ENCODE peak calls at places on chromosomes 13 and 19, in four cellular contexts. One of them, this sample, is unnamed.
A peak's percentile ranks its signal among the peaks of the same experiment; 100 is the strongest.

GRCh38 chr13:41611385-41611784 is 154.0 kb downstream of the RGCC start:
- DNase-seq in GM18507: no peak
- DNase-seq in activated naive CD8-positive, alpha-beta T cell treated with anti-CD3 and anti-CD28 coated beads for 36 hours: no peak
- DNase-seq in cardiac muscle cell: no peak
- DNase-seq in this sample: no peak

GRCh38 chr13:110825516-110825915 is 89.4 kb downstream of the ANKRD10 start:
- DNase-seq in cardiac muscle cell: no peak
- DNase-seq in GM18507: no peak
- DNase-seq in activated naive CD8-positive, alpha-beta T cell treated with anti-CD3 and anti-CD28 coated beads for 36 hours: no peak
- DNase-seq in this sample: no peak

GRCh38 chr19:11160119-11160768 is 4.7 kb upstream of the SPC24 start:
- DNase-seq in GM18507: no peak
- DNase-seq in cardiac muscle cell: peak; percentile 78
- DNase-seq in activated naive CD8-positive, alpha-beta T cell treated with anti-CD3 and anti-CD28 coated beads for 36 hours: no peak
- DNase-seq in this sample: no peak

GRCh38 chr13:26226209-26226608 is 4.1 kb upstream of the RNF6 start:
- DNase-seq in activated naive CD8-positive, alpha-beta T cell treated with anti-CD3 and anti-CD28 coated beads for 36 hours: no peak
- DNase-seq in GM18507: no peak
- DNase-seq in cardiac muscle cell: no peak
- DNase-seq in this sample: no peak

GRCh38 chr13:27960362-27961226 is 8.5 kb downstream of the CDX2 start:
- DNase-seq in activated naive CD8-positive, alpha-beta T cell treated with anti-CD3 and anti-CD28 coated beads for 36 hours: peak; percentile 55
- DNase-seq in GM18507: no peak
- DNase-seq in cardiac muscle cell: peak; percentile 41
- DNase-seq in this sample: no peak

GRCh38 chr13:40232321-40232720 is 434.1 kb downstream of the FOXO1 start:
- DNase-seq in cardiac muscle cell: no peak
- DNase-seq in GM18507: no peak
- DNase-seq in activated naive CD8-positive, alpha-beta T cell treated with anti-CD3 and anti-CD28 coated beads for 36 hours: no peak
- DNase-seq in this sample: no peak

GRCh38 chr13:35514801-35515502 is 38.5 kb upstream of the MAB21L1 start:
- DNase-seq in activated naive CD8-positive, alpha-beta T cell treated with anti-CD3 and anti-CD28 coated beads for 36 hours: no peak
- DNase-seq in GM18507: no peak
- DNase-seq in cardiac muscle cell: no peak
- DNase-seq in this sample: no peak

GRCh38 chr19:51514866-51515481 is 13.4 kb upstream of the SIGLEC12 start:
- DNase-seq in cardiac muscle cell: peak; percentile 72
- DNase-seq in activated naive CD8-positive, alpha-beta T cell treated with anti-CD3 and anti-CD28 coated beads for 36 hours: peak; percentile 14
- DNase-seq in GM18507: no peak
- DNase-seq in this sample: peak; percentile 1

GRCh38 chr13:35530147-35530546 is 53.7 kb upstream of the MAB21L1 start:
- DNase-seq in activated naive CD8-positive, alpha-beta T cell treated with anti-CD3 and anti-CD28 coated beads for 36 hours: no peak
- DNase-seq in cardiac muscle cell: no peak
- DNase-seq in GM18507: no peak
- DNase-seq in this sample: no peak

GRCh38 chr13:33348366-33348765 is 62.8 kb upstream of the STARD13 start:
- DNase-seq in GM18507: no peak
- DNase-seq in cardiac muscle cell: peak; percentile 23
- DNase-seq in activated naive CD8-positive, alpha-beta T cell treated with anti-CD3 and anti-CD28 coated beads for 36 hours: no peak
- DNase-seq in this sample: no peak

GRCh38 chr13:94660695-94661324 is 51.5 kb downstream of the SOX21 start:
- DNase-seq in cardiac muscle cell: peak; percentile 27
- DNase-seq in activated naive CD8-positive, alpha-beta T cell treated with anti-CD3 and anti-CD28 coated beads for 36 hours: no peak
- DNase-seq in GM18507: no peak
- DNase-seq in this sample: no peak

GRCh38 chr19:46475976-46476375 is 4.6 kb upstream of the PNMA8A start:
- DNase-seq in cardiac muscle cell: no peak
- DNase-seq in activated naive CD8-positive, alpha-beta T cell treated with anti-CD3 and anti-CD28 coated beads for 36 hours: no peak
- DNase-seq in GM18507: no peak
- DNase-seq in this sample: no peak

GRCh38 chr19:33259532-33259931 is 33.9 kb upstream of the SLC7A10 start:
- DNase-seq in cardiac muscle cell: peak; percentile 18
- DNase-seq in GM18507: no peak
- DNase-seq in activated naive CD8-positive, alpha-beta T cell treated with anti-CD3 and anti-CD28 coated beads for 36 hours: no peak
- DNase-seq in this sample: no peak

GRCh38 chr13:41497436-41497835 is 40.1 kb downstream of the RGCC start:
- DNase-seq in cardiac muscle cell: no peak
- DNase-seq in activated naive CD8-positive, alpha-beta T cell treated with anti-CD3 and anti-CD28 coated beads for 36 hours: no peak
- DNase-seq in GM18507: no peak
- DNase-seq in this sample: no peak

GRCh38 chr13:73228546-73228945 is 169.7 kb downstream of the KLF5 start:
- DNase-seq in GM18507: no peak
- DNase-seq in activated naive CD8-positive, alpha-beta T cell treated with anti-CD3 and anti-CD28 coated beads for 36 hours: peak; percentile 8
- DNase-seq in cardiac muscle cell: peak; percentile 10
- DNase-seq in this sample: no peak

GRCh38 chr13:103168901-103169508 is 102.8 kb upstream of the SLC10A2 start:
- DNase-seq in GM18507: no peak
- DNase-seq in cardiac muscle cell: no peak
- DNase-seq in activated naive CD8-positive, alpha-beta T cell treated with anti-CD3 and anti-CD28 coated beads for 36 hours: no peak
- DNase-seq in this sample: no peak

GRCh38 chr19:3807574-3808354 is 21.6 kb upstream of the MATK start:
- DNase-seq in cardiac muscle cell: no peak
- DNase-seq in activated naive CD8-positive, alpha-beta T cell treated with anti-CD3 and anti-CD28 coated beads for 36 hours: no peak
- DNase-seq in GM18507: no peak
- DNase-seq in this sample: no peak

GRCh38 chr19:35509018-35509652 is 4.3 kb downstream of the DMKN start:
- DNase-seq in cardiac muscle cell: no peak
- DNase-seq in activated naive CD8-positive, alpha-beta T cell treated with anti-CD3 and anti-CD28 coated beads for 36 hours: peak; percentile 26
- DNase-seq in GM18507: peak; percentile 32
- DNase-seq in this sample: no peak

GRCh38 chr19:6510618-6511017 is 8.5 kb upstream of the TUBB4A start:
- DNase-seq in cardiac muscle cell: no peak
- DNase-seq in activated naive CD8-positive, alpha-beta T cell treated with anti-CD3 and anti-CD28 coated beads for 36 hours: no peak
- DNase-seq in GM18507: no peak
- DNase-seq in this sample: no peak

GRCh38 chr19:14081797-14082674 is 3.5 kb downstream of the C19orf67 start:
- DNase-seq in cardiac muscle cell: no peak
- DNase-seq in GM18507: no peak
- DNase-seq in activated naive CD8-positive, alpha-beta T cell treated with anti-CD3 and anti-CD28 coated beads for 36 hours: peak; percentile 34
- DNase-seq in this sample: no peak

GRCh38 chr13:76029088-76029487 is 393.0 kb downstream of the LMO7 start:
- DNase-seq in cardiac muscle cell: no peak
- DNase-seq in activated naive CD8-positive, alpha-beta T cell treated with anti-CD3 and anti-CD28 coated beads for 36 hours: no peak
- DNase-seq in GM18507: no peak
- DNase-seq in this sample: no peak

GRCh38 chr13:80716610-80717081 is 375.7 kb upstream of the SPRY2 start:
- DNase-seq in cardiac muscle cell: peak; percentile 83
- DNase-seq in activated naive CD8-positive, alpha-beta T cell treated with anti-CD3 and anti-CD28 coated beads for 36 hours: no peak
- DNase-seq in GM18507: no peak
- DNase-seq in this sample: no peak

GRCh38 chr13:109315481-109315880 is 470.9 kb downstream of the IRS2 start:
- DNase-seq in activated naive CD8-positive, alpha-beta T cell treated with anti-CD3 and anti-CD28 coated beads for 36 hours: no peak
- DNase-seq in GM18507: no peak
- DNase-seq in cardiac muscle cell: no peak
- DNase-seq in this sample: no peak

GRCh38 chr19:46571495-46571894 is 29.6 kb upstream of the CALM3 start:
- DNase-seq in GM18507: no peak
- DNase-seq in activated naive CD8-positive, alpha-beta T cell treated with anti-CD3 and anti-CD28 coated beads for 36 hours: peak; percentile 18
- DNase-seq in cardiac muscle cell: peak; percentile 15
- DNase-seq in this sample: peak; percentile 54

GRCh38 chr19:30228113-30228725 is 144.0 kb upstream of the ZNF536 start:
- DNase-seq in GM18507: no peak
- DNase-seq in cardiac muscle cell: no peak
- DNase-seq in activated naive CD8-positive, alpha-beta T cell treated with anti-CD3 and anti-CD28 coated beads for 36 hours: peak; percentile 12
- DNase-seq in this sample: peak; percentile 35

GRCh38 chr19:41691268-41691970 is 3.3 kb upstream of the CEACAM7 start:
- DNase-seq in GM18507: no peak
- DNase-seq in cardiac muscle cell: peak; percentile 12
- DNase-seq in activated naive CD8-positive, alpha-beta T cell treated with anti-CD3 and anti-CD28 coated beads for 36 hours: peak; percentile 27
- DNase-seq in this sample: no peak

GRCh38 chr19:2027361-2027760 is 11.8 kb upstream of the BTBD2 start:
- DNase-seq in activated naive CD8-positive, alpha-beta T cell treated with anti-CD3 and anti-CD28 coated beads for 36 hours: no peak
- DNase-seq in GM18507: no peak
- DNase-seq in cardiac muscle cell: peak; percentile 89
- DNase-seq in this sample: no peak

GRCh38 chr13:32471187-32471922 is 43.4 kb upstream of the N4BP2L1 start:
- DNase-seq in GM18507: no peak
- DNase-seq in cardiac muscle cell: peak; percentile 90
- DNase-seq in activated naive CD8-positive, alpha-beta T cell treated with anti-CD3 and anti-CD28 coated beads for 36 hours: no peak
- DNase-seq in this sample: no peak

GRCh38 chr13:42420304-42420703 is 148.4 kb downstream of the AKAP11 start:
- DNase-seq in cardiac muscle cell: no peak
- DNase-seq in activated naive CD8-positive, alpha-beta T cell treated with anti-CD3 and anti-CD28 coated beads for 36 hours: peak; percentile 51
- DNase-seq in GM18507: no peak
- DNase-seq in this sample: no peak

GRCh38 chr13:19781526-19781925 is 1.2 kb downstream of the PSPC1 start:
- DNase-seq in GM18507: no peak
- DNase-seq in activated naive CD8-positive, alpha-beta T cell treated with anti-CD3 and anti-CD28 coated beads for 36 hours: no peak
- DNase-seq in cardiac muscle cell: no peak
- DNase-seq in this sample: no peak

GRCh38 chr19:47231215-47232054 is 436 bp upstream of the BBC3 start:
- DNase-seq in cardiac muscle cell: peak; percentile 88
- DNase-seq in activated naive CD8-positive, alpha-beta T cell treated with anti-CD3 and anti-CD28 coated beads for 36 hours: peak; percentile 93
- DNase-seq in GM18507: no peak
- DNase-seq in this sample: peak; percentile 54

GRCh38 chr19:10474962-10475451 is 28.1 kb downstream of the KEAP1 start:
- DNase-seq in GM18507: no peak
- DNase-seq in cardiac muscle cell: no peak
- DNase-seq in activated naive CD8-positive, alpha-beta T cell treated with anti-CD3 and anti-CD28 coated beads for 36 hours: no peak
- DNase-seq in this sample: no peak

GRCh38 chr19:42468273-42468796 is 25.6 kb upstream of the CXCL17 start:
- DNase-seq in GM18507: no peak
- DNase-seq in cardiac muscle cell: peak; percentile 76
- DNase-seq in activated naive CD8-positive, alpha-beta T cell treated with anti-CD3 and anti-CD28 coated beads for 36 hours: no peak
- DNase-seq in this sample: no peak

GRCh38 chr13:59635591-59635990 is 528.1 kb downstream of the DIAPH3 start:
- DNase-seq in cardiac muscle cell: no peak
- DNase-seq in activated naive CD8-positive, alpha-beta T cell treated with anti-CD3 and anti-CD28 coated beads for 36 hours: no peak
- DNase-seq in GM18507: no peak
- DNase-seq in this sample: no peak

GRCh38 chr19:53078668-53079067 is 24.6 kb downstream of the ZNF160 start:
- DNase-seq in cardiac muscle cell: no peak
- DNase-seq in activated naive CD8-positive, alpha-beta T cell treated with anti-CD3 and anti-CD28 coated beads for 36 hours: no peak
- DNase-seq in GM18507: no peak
- DNase-seq in this sample: no peak

GRCh38 chr13:71626396-71626795 is 240.6 kb downstream of the DACH1 start:
- DNase-seq in activated naive CD8-positive, alpha-beta T cell treated with anti-CD3 and anti-CD28 coated beads for 36 hours: no peak
- DNase-seq in GM18507: no peak
- DNase-seq in cardiac muscle cell: no peak
- DNase-seq in this sample: no peak